ENCODE peak calls at places on chromosomes 3 and 15, in seven cellular contexts. S, D, A, M, K, Z and H are unnamed samples.

GRCh38 chr15:92877000-92877399 is 23.1 kb upstream of the CHD2 start:
- DNase-seq in S (no peak), A (no peak), K (no peak), M (no peak), Z (no peak), D (no peak), H (no peak)

GRCh38 chr3:153448146-153448870 is 286.3 kb downstream of the RAP2B start:
- DNase-seq in Z (no peak), D (no peak), M (no peak), A (no peak), S (no peak), K (no peak), H (no peak)

GRCh38 chr15:29143909-29144308 is 125.7 kb downstream of the NSMCE3 start:
- DNase-seq in K (no peak), M (peak), S (no peak), A (no peak), Z (peak), D (no peak), H (peak)

GRCh38 chr3:138799822-138800221 is 34.9 kb downstream of the PIK3CB start:
- DNase-seq in Z (no peak), D (no peak), M (no peak), K (no peak), S (no peak), A (no peak), H (no peak)

GRCh38 chr3:56773588-56774330 is 28.0 kb downstream of the ARHGEF3 start:
- DNase-seq in K (no peak), M (no peak), Z (no peak), S (no peak), A (no peak), D (no peak), H (no peak)

GRCh38 chr15:33871911-33872760 is 96.2 kb upstream of the CHRM5 start:
- DNase-seq in K (no peak), Z (no peak), A (no peak), M (no peak), D (no peak), S (no peak), H (no peak)

GRCh38 chr3:58799271-58799670 is 132.7 kb upstream of the FAM3D start:
- DNase-seq in M (no peak), S (no peak), Z (no peak), D (no peak), K (no peak), A (no peak), H (no peak)

GRCh38 chr15:59764775-59765174 is 75.7 kb upstream of the BNIP2 start:
- DNase-seq in K (no peak), Z (no peak), S (no peak), A (no peak), D (no peak), M (no peak), H (no peak)

GRCh38 chr3:82196645-82197044 is 435.2 kb upstream of the GBE1 start:
- DNase-seq in Z (no peak), M (no peak), D (no peak), A (no peak), K (no peak), S (no peak), H (no peak)

GRCh38 chr15:22839046-22839705 is 710 bp downstream of the NIPA2 start:
- DNase-seq in D (no peak), M (peak), A (no peak), K (no peak), Z (no peak), S (no peak), H (no peak)

GRCh38 chr15:80693682-80694623 is 1.2 kb upstream of the ABHD17C start:
- DNase-seq in D (no peak), S (no peak), A (no peak), Z (no peak), M (peak), K (no peak), H (no peak)